ENCODE peak calls at places on chromosomes 11 and 22, in seven cellular contexts. Z is SK-N-SH, L is GM12878, G is HepG2, A is HCT116, X is K562, H is H1. C is an unnamed sample.

GRCh38 chr11:66934971-66935779 is 23.0 kb downstream of the PC start:
- DNase-seq in Z (no peak), L (no peak), G (no peak), A (no peak), X (peak; percentile 92), H (no peak), C (no peak)

GRCh38 chr11:110833033-110833484 is 120.8 kb upstream of the ARHGAP20 start:
- DNase-seq in Z (no peak), L (no peak), G (no peak), A (no peak), X (no peak), H (no peak), C (peak; percentile 84)

GRCh38 chr11:60971520-60971919 is at the start of gene CD6:
- DNase-seq in Z (no peak), L (no peak), G (no peak), A (no peak), X (no peak), H (no peak), C (no peak)

GRCh38 chr22:50305658-50306566 is 1.5 kb downstream of the PLXNB2 start:
- DNase-seq in Z (peak; percentile 77), L (peak; percentile 36), G (no peak), A (peak; percentile 66), X (peak; percentile 48), H (no peak), C (peak; percentile 83)

GRCh38 chr11:7787239-7787638 is 9.5 kb downstream of the OR5P2 start:
- DNase-seq in Z (no peak), L (no peak), G (no peak), A (no peak), X (no peak), H (no peak), C (no peak)

GRCh38 chr11:62725686-62726085 is 1.6 kb downstream of the HNRNPUL2 start:
- DNase-seq in Z (no peak), L (no peak), G (peak; percentile 42), A (no peak), X (peak; percentile 32), H (no peak), C (peak; percentile 22)

GRCh38 chr11:116879789-116880402 is 42.5 kb upstream of the APOA1 start:
- DNase-seq in Z (peak; percentile 58), L (peak; percentile 42), G (peak; percentile 65), A (peak; percentile 51), X (peak; percentile 66), H (no peak), C (peak; percentile 76)

GRCh38 chr11:106691807-106692365 is 326.4 kb downstream of the GUCY1A2 start:
- DNase-seq in Z (no peak), L (no peak), G (no peak), A (no peak), X (no peak), H (no peak), C (no peak)

GRCh38 chr11:11787305-11788066 is 54.3 kb upstream of the USP47 start:
- DNase-seq in Z (peak; percentile 57), L (peak; percentile 23), G (peak; percentile 43), A (peak; percentile 38), X (peak; percentile 77), H (no peak), C (peak; percentile 66)

GRCh38 chr11:445765-446588 is 4.1 kb upstream of the PTDSS2 start:
- DNase-seq in Z (no peak), L (no peak), G (peak; percentile 45), A (no peak), X (no peak), H (no peak), C (no peak)

GRCh38 chr11:134586726-134587125 is 174.7 kb upstream of the B3GAT1 start:
- DNase-seq in Z (no peak), L (no peak), G (no peak), A (no peak), X (no peak), H (no peak), C (no peak)

GRCh38 chr11:1034456-1035295 is 1.8 kb downstream of the MUC6 start:
- DNase-seq in Z (no peak), L (no peak), G (no peak), A (no peak), X (no peak), H (no peak), C (no peak)

GRCh38 chr11:9002920-9003572 is 755 bp downstream of the NRIP3 start:
- DNase-seq in Z (no peak), L (no peak), G (no peak), A (no peak), X (peak; percentile 32), H (no peak), C (no peak)

GRCh38 chr11:31882951-31883392 is 71.8 kb upstream of the PAX6 start:
- DNase-seq in Z (no peak), L (no peak), G (no peak), A (no peak), X (no peak), H (peak; percentile 29), C (no peak)

GRCh38 chr11:86150826-86151187 is 81.9 kb upstream of the PICALM start:
- DNase-seq in Z (no peak), L (no peak), G (no peak), A (no peak), X (no peak), H (no peak), C (no peak)
- H3K27ac ChIP-seq in Z (peak overlapping the region; percentile 79), L (no peak overlapping the region), G (no peak overlapping the region), A (no peak overlapping the region), X (peak overlapping the region; percentile 78), H (no peak overlapping the region), C (peak overlapping the region; percentile 94)

GRCh38 chr11:127713226-127713625 is 712.7 kb upstream of the KIRREL3 start:
- DNase-seq in Z (no peak), L (no peak), G (no peak), A (no peak), X (no peak), H (no peak), C (no peak)

GRCh38 chr11:127710831-127711230 is 710.3 kb upstream of the KIRREL3 start:
- DNase-seq in Z (no peak), L (no peak), G (no peak), A (no peak), X (no peak), H (no peak), C (no peak)

DNA sequence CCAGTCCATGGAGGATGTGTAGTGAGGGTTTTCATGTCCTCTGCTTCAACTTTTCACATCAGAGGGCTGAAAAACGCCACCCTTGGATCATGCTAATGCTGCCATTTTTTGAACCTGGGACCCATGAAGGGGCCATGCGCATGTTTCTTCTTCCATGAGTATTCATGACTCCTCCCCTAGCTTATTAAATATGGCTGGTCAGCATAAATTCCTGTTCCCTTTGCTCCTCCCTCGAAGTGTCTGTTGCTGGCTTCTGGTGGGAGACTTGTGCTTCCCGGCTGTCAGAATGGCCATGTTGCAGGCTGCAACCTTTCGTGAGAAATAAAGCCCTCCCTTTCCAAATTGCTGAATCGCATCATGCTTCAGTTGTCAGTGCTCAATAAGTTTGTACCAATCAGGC is 711.2 kb upstream of the KIRREL3 start:
- DNase-seq in Z (no peak), L (no peak), G (no peak), A (no peak), X (no peak), H (no peak), C (no peak)
- H2AFZ ChIP-seq in Z (no peak overlapping the region), L (no peak overlapping the region), G (no peak overlapping the region), A (no peak overlapping the region), X (no peak overlapping the region), H (no peak overlapping the region), C (no peak overlapping the region)

DNA sequence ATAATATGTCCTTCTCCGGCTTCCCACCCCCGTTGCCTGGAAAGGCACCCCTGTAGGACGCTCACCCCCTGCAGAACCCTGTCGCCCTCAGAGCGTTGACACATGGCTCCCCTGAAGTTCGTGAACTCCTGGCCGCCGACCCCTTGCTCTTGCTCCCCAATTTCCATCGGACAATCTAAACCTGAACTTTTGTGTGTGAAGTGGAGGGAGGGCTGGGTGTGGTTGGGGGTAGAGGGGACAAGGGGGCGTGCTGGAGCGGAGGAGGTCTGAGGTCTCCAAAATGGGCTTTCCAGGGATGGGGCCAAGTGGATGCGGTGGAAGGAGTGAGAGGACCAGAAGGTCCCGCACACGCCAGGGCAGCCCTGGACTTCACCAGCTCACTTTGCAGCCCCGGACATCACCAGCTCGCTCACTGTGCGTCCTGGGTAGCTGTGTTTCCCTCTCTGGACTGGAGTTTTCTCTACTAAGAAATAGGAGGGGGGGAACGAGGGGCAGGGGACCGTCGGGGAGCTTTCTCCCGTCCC is 18.6 kb downstream of the CREB3L1 start:
- DNase-seq in Z (no peak), L (no peak), G (no peak), A (no peak), X (peak; percentile 36), H (no peak), C (no peak)
- TF ChIP-seq MAX in Z (no peak), L (no peak), G (no peak), A (no peak), X (no peak), H (no peak), C (no peak)

GRCh38 chr22:41285820-41286638 is at the start of gene RANGAP1:
- DNase-seq in Z (peak; percentile 89), L (peak; percentile 98), G (peak; percentile 97), A (peak; percentile 96), X (peak; percentile 97), H (peak; percentile 95), C (peak; percentile 99)

GRCh38 chr22:41286639-41287091 is 678 bp upstream of the RANGAP1 start:
- DNase-seq in Z (peak; percentile 26), L (peak; percentile 39), G (peak; percentile 60), A (no peak), X (peak; percentile 56), H (no peak), C (no peak)

GRCh38 chr22:41289681-41290080 is 3.7 kb upstream of the RANGAP1 start:
- DNase-seq in Z (no peak), L (no peak), G (no peak), A (no peak), X (no peak), H (no peak), C (no peak)

GRCh38 chr22:41288245-41288946 is 2.4 kb upstream of the RANGAP1 start:
- DNase-seq in Z (no peak), L (no peak), G (peak; percentile 92), A (peak; percentile 74), X (no peak), H (no peak), C (peak; percentile 80)

DNA sequence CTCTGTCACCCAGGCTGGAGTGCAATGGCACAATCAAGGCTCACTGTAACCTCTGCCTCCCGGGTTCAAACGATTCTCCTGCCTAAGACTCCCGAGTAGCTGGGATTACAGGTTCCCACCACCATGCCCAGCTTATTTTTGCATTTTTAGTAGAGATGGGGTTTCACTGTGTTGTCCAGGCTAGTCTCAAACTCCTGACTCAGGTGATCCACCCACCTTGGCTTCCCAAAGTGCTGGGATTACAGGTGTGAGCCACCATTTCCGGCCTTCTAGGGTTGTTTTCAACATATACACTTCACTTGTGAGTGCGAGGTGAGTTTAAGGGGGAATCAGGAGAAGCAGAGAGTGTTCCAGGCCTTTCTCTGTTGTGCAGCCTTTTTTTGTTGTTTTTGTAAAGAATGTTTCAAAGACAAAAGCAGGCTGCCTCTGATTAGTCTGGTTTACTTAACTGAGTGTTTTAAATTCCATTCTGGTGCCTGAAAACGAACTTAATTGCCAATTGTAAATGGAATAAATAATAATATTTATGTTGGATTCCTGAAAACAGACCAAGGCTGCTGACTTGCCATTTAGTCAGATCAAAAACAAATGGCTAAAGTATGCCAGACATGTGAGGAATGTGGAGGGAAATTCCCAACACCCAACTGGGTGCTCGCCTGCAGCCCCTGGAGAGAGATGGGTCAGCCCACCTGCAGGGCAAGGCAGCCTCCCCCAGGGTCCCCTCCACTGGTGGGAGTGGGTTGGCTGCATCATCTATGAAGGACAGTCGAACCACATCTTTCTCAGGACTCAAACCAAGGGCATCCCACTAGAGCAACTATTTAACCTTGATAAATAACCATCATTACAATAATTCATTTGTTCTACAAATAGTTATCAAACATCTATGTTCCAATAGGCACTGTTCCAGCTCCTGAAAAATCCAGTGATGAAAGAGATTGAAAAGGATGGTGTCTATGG is 4.6 kb upstream of the RANGAP1 start:
- DNase-seq in Z (no peak), L (no peak), G (peak; percentile 64), A (no peak), X (no peak), H (no peak), C (peak; percentile 80)
- H3K27ac ChIP-seq in Z (peak overlapping the region; percentile 86), L (no peak overlapping the region), G (peak overlapping the region; percentile 60), A (peak overlapping the region; percentile 42), X (no peak overlapping the region), H (peak overlapping the region; percentile 82), C (peak overlapping the region; percentile 98)